ENCODE peak calls at places on chromosomes 7 and 10, in four cellular contexts. One of them, this sample, is unnamed.

GRCh38 chr10:116984202-116984993 is 20.6 kb downstream of the SHTN1 start:
- DNase-seq in heart right ventricle: no peak
- DNase-seq in iPS DF 6.9: no peak
- DNase-seq in CD4-positive, CD25-positive, alpha-beta regulatory T cell: no peak
- DNase-seq in this sample: no peak

GRCh38 chr7:92868683-92869293 is 32.4 kb upstream of the CDK6 start:
- DNase-seq in heart right ventricle: no peak
- DNase-seq in iPS DF 6.9: no peak
- DNase-seq in CD4-positive, CD25-positive, alpha-beta regulatory T cell: no peak
- DNase-seq in this sample: no peak

GRCh38 chr7:157886711-157887110 is 549.9 kb downstream of the DNAJB6 start:
- DNase-seq in heart right ventricle: no peak
- DNase-seq in CD4-positive, CD25-positive, alpha-beta regulatory T cell: no peak
- DNase-seq in iPS DF 6.9: no peak
- DNase-seq in this sample: no peak

GRCh38 chr10:34682580-34682979 is 132.5 kb downstream of the PARD3 start:
- DNase-seq in heart right ventricle: no peak
- DNase-seq in CD4-positive, CD25-positive, alpha-beta regulatory T cell: no peak
- DNase-seq in iPS DF 6.9: no peak
- DNase-seq in this sample: no peak

GRCh38 chr7:112080974-112081373 is 125.2 kb downstream of the DOCK4 start:
- DNase-seq in CD4-positive, CD25-positive, alpha-beta regulatory T cell: no peak
- DNase-seq in iPS DF 6.9: no peak
- DNase-seq in heart right ventricle: no peak
- DNase-seq in this sample: peak; percentile 27

GRCh38 chr7:9488555-9488954 is 1055.1 kb downstream of the NXPH1 start:
- DNase-seq in CD4-positive, CD25-positive, alpha-beta regulatory T cell: no peak
- DNase-seq in heart right ventricle: no peak
- DNase-seq in iPS DF 6.9: no peak
- DNase-seq in this sample: peak; percentile 71

GRCh38 chr7:156275292-156275691 is 365.3 kb upstream of the RNF32 start:
- DNase-seq in heart right ventricle: no peak
- DNase-seq in CD4-positive, CD25-positive, alpha-beta regulatory T cell: no peak
- DNase-seq in iPS DF 6.9: no peak
- DNase-seq in this sample: no peak

GRCh38 chr7:76283254-76284159 is 19.0 kb upstream of the HSPB1 start:
- DNase-seq in CD4-positive, CD25-positive, alpha-beta regulatory T cell: no peak
- DNase-seq in iPS DF 6.9: no peak
- DNase-seq in heart right ventricle: no peak
- DNase-seq in this sample: no peak

GRCh38 chr10:60517805-60518204 is 128.1 kb upstream of the ANK3 start:
- DNase-seq in CD4-positive, CD25-positive, alpha-beta regulatory T cell: no peak
- DNase-seq in iPS DF 6.9: no peak
- DNase-seq in heart right ventricle: no peak
- DNase-seq in this sample: no peak

GRCh38 chr10:31320179-31320597 is 1.2 kb downstream of the ZEB1 start:
- DNase-seq in heart right ventricle: peak; percentile 50
- DNase-seq in iPS DF 6.9: no peak
- DNase-seq in CD4-positive, CD25-positive, alpha-beta regulatory T cell: peak; percentile 27
- DNase-seq in this sample: peak; percentile 40

GRCh38 chr10:95987685-95988426 is 55.5 kb upstream of the CCNJ start:
- DNase-seq in heart right ventricle: no peak
- DNase-seq in iPS DF 6.9: no peak
- DNase-seq in CD4-positive, CD25-positive, alpha-beta regulatory T cell: no peak
- DNase-seq in this sample: no peak

DNA sequence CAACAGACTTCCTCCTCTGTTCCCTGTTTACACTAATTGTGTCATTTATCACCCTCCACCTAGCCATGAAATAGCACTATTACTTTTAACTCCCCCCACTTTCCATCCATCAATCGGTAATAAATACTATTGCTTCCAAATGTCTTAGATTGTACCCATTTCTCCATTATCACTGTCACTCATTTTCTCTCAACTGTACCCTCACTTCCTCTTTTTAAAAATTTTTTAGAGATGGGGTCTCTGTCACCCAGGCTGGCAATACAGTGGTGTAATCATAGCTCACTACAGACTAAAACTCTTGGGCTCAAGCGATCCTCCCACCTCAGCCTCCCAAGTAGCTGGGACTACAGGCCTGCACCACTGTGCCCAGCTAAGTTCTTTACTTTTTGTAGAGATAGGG is 123.5 kb upstream of the EGR2 start:
- DNase-seq in iPS DF 6.9: no peak
- DNase-seq in heart right ventricle: no peak
- DNase-seq in CD4-positive, CD25-positive, alpha-beta regulatory T cell: no peak
- DNase-seq in this sample: no peak
- H3K27ac ChIP-seq in iPS DF 6.9: no peak overlapping the region
- H3K27ac ChIP-seq in heart right ventricle: no peak overlapping the region
- H3K27ac ChIP-seq in CD4-positive, CD25-positive, alpha-beta regulatory T cell: no peak overlapping the region
- H3K27ac ChIP-seq in this sample: no peak overlapping the region

GRCh38 chr10:48700071-48700470 is 15.4 kb downstream of the WDFY4 start:
- DNase-seq in CD4-positive, CD25-positive, alpha-beta regulatory T cell: no peak
- DNase-seq in iPS DF 6.9: no peak
- DNase-seq in heart right ventricle: no peak
- DNase-seq in this sample: peak; percentile 15

GRCh38 chr10:48698971-48699627 is 14.4 kb downstream of the WDFY4 start:
- DNase-seq in heart right ventricle: no peak
- DNase-seq in CD4-positive, CD25-positive, alpha-beta regulatory T cell: no peak
- DNase-seq in iPS DF 6.9: no peak
- DNase-seq in this sample: no peak

GRCh38 chr10:48696535-48696873 is 11.8 kb downstream of the WDFY4 start:
- DNase-seq in iPS DF 6.9: no peak
- DNase-seq in heart right ventricle: no peak
- DNase-seq in CD4-positive, CD25-positive, alpha-beta regulatory T cell: no peak
- DNase-seq in this sample: no peak

GRCh38 chr10:48697091-48697490 is 12.4 kb downstream of the WDFY4 start:
- DNase-seq in iPS DF 6.9: no peak
- DNase-seq in heart right ventricle: no peak
- DNase-seq in CD4-positive, CD25-positive, alpha-beta regulatory T cell: no peak
- DNase-seq in this sample: no peak

GRCh38 chr10:48697821-48698764 is 13.4 kb downstream of the WDFY4 start:
- DNase-seq in iPS DF 6.9: no peak
- DNase-seq in heart right ventricle: no peak
- DNase-seq in CD4-positive, CD25-positive, alpha-beta regulatory T cell: no peak
- DNase-seq in this sample: no peak
- H3K4me3 ChIP-seq in iPS DF 6.9: no peak overlapping the region
- H3K4me3 ChIP-seq in heart right ventricle: no peak overlapping the region
- H3K4me3 ChIP-seq in CD4-positive, CD25-positive, alpha-beta regulatory T cell: no peak overlapping the region
- H3K4me3 ChIP-seq in this sample: no peak overlapping the region

GRCh38 chr10:97498076-97498840 is at the start of gene MMS19:
- DNase-seq in CD4-positive, CD25-positive, alpha-beta regulatory T cell: peak; percentile 99
- DNase-seq in iPS DF 6.9: peak; percentile 75
- DNase-seq in heart right ventricle: peak; percentile 100
- DNase-seq in this sample: peak; percentile 96
- H3K4me1 ChIP-seq in CD4-positive, CD25-positive, alpha-beta regulatory T cell: peaks cover 36% of the 10 kb centered on the region
- H3K4me1 ChIP-seq in iPS DF 6.9: peaks cover 6% of the 10 kb centered on the region
- H3K4me1 ChIP-seq in heart right ventricle: peaks cover 39% of the 10 kb centered on the region
- H3K4me1 ChIP-seq in this sample: peaks cover 9% of the 10 kb centered on the region

GRCh38 chr7:4724648-4725013 is 42.5 kb downstream of the FOXK1 start:
- DNase-seq in CD4-positive, CD25-positive, alpha-beta regulatory T cell: no peak
- DNase-seq in heart right ventricle: no peak
- DNase-seq in iPS DF 6.9: no peak
- DNase-seq in this sample: peak; percentile 91
- H3K27ac ChIP-seq in CD4-positive, CD25-positive, alpha-beta regulatory T cell: peak overlapping the region; percentile 63
- H3K27ac ChIP-seq in heart right ventricle: peak overlapping the region; percentile 93
- H3K27ac ChIP-seq in iPS DF 6.9: no peak overlapping the region
- H3K27ac ChIP-seq in this sample: peak overlapping the region; percentile 96

DNA sequence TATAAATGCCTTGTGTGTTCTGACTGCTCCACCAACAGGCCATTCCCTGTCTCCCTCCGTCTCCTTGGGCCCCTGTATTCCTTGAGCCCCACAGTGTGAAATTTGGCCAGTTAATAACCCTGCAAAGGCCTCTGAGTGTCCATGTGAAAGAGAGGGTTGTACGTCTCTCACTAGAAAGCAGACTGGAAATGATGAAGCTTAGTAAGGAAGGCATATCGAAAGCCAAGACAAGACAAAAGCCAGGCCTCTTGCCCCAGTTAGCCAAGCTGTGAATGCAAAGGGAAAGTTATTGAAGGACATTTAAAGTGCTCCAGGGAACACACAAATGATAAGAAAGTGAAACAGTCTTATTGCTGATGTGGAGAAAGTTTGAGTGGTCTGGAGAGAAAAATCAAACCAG is 680.2 kb downstream of the SDK1 start:
- DNase-seq in heart right ventricle: no peak
- DNase-seq in CD4-positive, CD25-positive, alpha-beta regulatory T cell: no peak
- DNase-seq in iPS DF 6.9: no peak
- DNase-seq in this sample: no peak
- H3K4me3 ChIP-seq in heart right ventricle: no peak overlapping the region
- H3K4me3 ChIP-seq in CD4-positive, CD25-positive, alpha-beta regulatory T cell: no peak overlapping the region
- H3K4me3 ChIP-seq in iPS DF 6.9: no peak overlapping the region
- H3K4me3 ChIP-seq in this sample: no peak overlapping the region

This sample was measured in SJSA1.